ENCODE peak calls at places on chromosomes 4 and X, in four cellular contexts. One of them, this sample, is unnamed.

GRCh38 chr4:172578712-172579111 is 589.9 kb upstream of the GALNT7 start:
- DNase-seq in mesendoderm: no peak
- DNase-seq in posterior cingulate gyrus: no peak
- DNase-seq in fibroblast of villous mesenchyme: no peak
- DNase-seq in this sample: no peak

GRCh38 chr4:13722649-13723048 is 95.1 kb upstream of the BOD1L1 start:
- DNase-seq in mesendoderm: no peak
- DNase-seq in fibroblast of villous mesenchyme: no peak
- DNase-seq in posterior cingulate gyrus: no peak
- DNase-seq in this sample: no peak

GRCh38 chr4:101981756-101982155 is 191.2 kb downstream of the BANK1 start:
- DNase-seq in posterior cingulate gyrus: no peak
- DNase-seq in mesendoderm: peak; percentile 62
- DNase-seq in fibroblast of villous mesenchyme: no peak
- DNase-seq in this sample: no peak

GRCh38 chrX:41474726-41475100 is 27.6 kb downstream of the NYX start:
- DNase-seq in posterior cingulate gyrus: no peak
- DNase-seq in mesendoderm: peak; percentile 13
- DNase-seq in fibroblast of villous mesenchyme: no peak
- DNase-seq in this sample: no peak

GRCh38 chr4:24980064-24980690 is 50.6 kb downstream of the LGI2 start:
- DNase-seq in posterior cingulate gyrus: peak; percentile 50
- DNase-seq in fibroblast of villous mesenchyme: peak; percentile 63
- DNase-seq in mesendoderm: peak; percentile 65
- DNase-seq in this sample: peak; percentile 66

GRCh38 chrX:101265869-101266428 is 25.2 kb downstream of the TAF7L start:
- DNase-seq in fibroblast of villous mesenchyme: peak; percentile 59
- DNase-seq in posterior cingulate gyrus: no peak
- DNase-seq in mesendoderm: no peak
- DNase-seq in this sample: no peak

GRCh38 chrX:119647552-119648420 is 41.6 kb upstream of the NKRF start:
- DNase-seq in fibroblast of villous mesenchyme: no peak
- DNase-seq in posterior cingulate gyrus: no peak
- DNase-seq in mesendoderm: no peak
- DNase-seq in this sample: no peak

GRCh38 chr4:184978211-184978610 is 40.1 kb upstream of the HELT start:
- DNase-seq in mesendoderm: no peak
- DNase-seq in posterior cingulate gyrus: no peak
- DNase-seq in fibroblast of villous mesenchyme: no peak
- DNase-seq in this sample: no peak

GRCh38 chr4:56183344-56183959 is 203.8 kb downstream of the AASDH start:
- DNase-seq in mesendoderm: peak; percentile 53
- DNase-seq in fibroblast of villous mesenchyme: peak; percentile 17
- DNase-seq in posterior cingulate gyrus: no peak
- DNase-seq in this sample: no peak

GRCh38 chr4:38669233-38669632 is 5.2 kb downstream of the KLF3 start:
- DNase-seq in fibroblast of villous mesenchyme: peak; percentile 63
- DNase-seq in posterior cingulate gyrus: no peak
- DNase-seq in mesendoderm: peak; percentile 53
- DNase-seq in this sample: no peak

GRCh38 chrX:52988985-52989917 is 30.9 kb upstream of the FAM156A start:
- DNase-seq in fibroblast of villous mesenchyme: no peak
- DNase-seq in mesendoderm: no peak
- DNase-seq in posterior cingulate gyrus: no peak
- DNase-seq in this sample: no peak

GRCh38 chr4:116824172-116824571 is 261.2 kb downstream of the TRAM1L1 start:
- DNase-seq in posterior cingulate gyrus: no peak
- DNase-seq in fibroblast of villous mesenchyme: no peak
- DNase-seq in mesendoderm: no peak
- DNase-seq in this sample: no peak

GRCh38 chr4:128338634-128339355 is 51.2 kb upstream of the PGRMC2 start:
- DNase-seq in posterior cingulate gyrus: no peak
- DNase-seq in fibroblast of villous mesenchyme: peak; percentile 98
- DNase-seq in mesendoderm: no peak
- DNase-seq in this sample: no peak

This sample was measured in H7.